ENCODE peak calls at places on chromosome 7, in nine cellular contexts. O, T, E, B, D, I, Q, J and Y are unnamed samples.

GRCh38 chr7:17625038-17625437 is 315.3 kb downstream of the SNX13 start:
- DNase-seq in I (peak), T (no peak), O (no peak), D (no peak), J (no peak), Q (peak), E (no peak), B (no peak), Y (no peak)

GRCh38 chr7:77439572-77439971 is 23.4 kb upstream of the GSAP start:
- DNase-seq in D (no peak), O (peak), I (no peak), E (no peak), Q (no peak), J (peak), B (no peak), T (peak), Y (peak)

GRCh38 chr7:145064114-145064513 is 228.3 kb upstream of the TPK1 start:
- DNase-seq in T (no peak), I (no peak), B (no peak), E (no peak), Q (no peak), O (no peak), D (no peak), J (no peak), Y (no peak)

GRCh38 chr7:91657386-91658120 is 222.9 kb downstream of the MTERF1 start:
- DNase-seq in O (no peak), I (peak), Q (peak), J (no peak), T (no peak), D (no peak), E (no peak), B (no peak), Y (no peak)

GRCh38 chr7:54956021-54956420 is 62.8 kb upstream of the EGFR start:
- DNase-seq in D (no peak), B (no peak), Q (no peak), T (no peak), J (no peak), I (no peak), O (no peak), E (no peak), Y (no peak)

GRCh38 chr7:84524714-84525694 is 330.4 kb upstream of the SEMA3A start:
- DNase-seq in T (no peak), O (no peak), I (peak), D (no peak), B (no peak), E (no peak), J (no peak), Q (peak), Y (peak)

GRCh38 chr7:91348686-91349085 is 84.5 kb downstream of the FZD1 start:
- DNase-seq in E (no peak), T (no peak), D (no peak), J (no peak), Q (peak), I (no peak), O (no peak), B (no peak), Y (no peak)

GRCh38 chr7:34190299-34190698 is 285.0 kb downstream of the BMPER start:
- DNase-seq in I (no peak), J (no peak), E (no peak), Q (no peak), T (no peak), D (no peak), B (peak), O (peak), Y (peak)

GRCh38 chr7:131235489-131236317 is 92.0 kb upstream of the MKLN1 start:
- DNase-seq in B (no peak), I (peak), E (peak), D (peak), T (no peak), O (peak), Q (peak), J (peak), Y (no peak)

GRCh38 chr7:5424689-5425506 is 1.3 kb upstream of the TNRC18 start:
- DNase-seq in B (peak), E (peak), I (peak), Q (peak), T (peak), D (no peak), O (no peak), J (peak), Y (no peak)